ENCODE peak calls at places on chromosome 18, in four cellular contexts. C is Kasumi-1; D is activated naive CD4-positive, alpha-beta T cell; I is ovary. B is an unnamed sample.

GRCh38 chr18:59325965-59326364 is 7.5 kb upstream of the CPLX4 start:
- DNase-seq in C (no peak), D (no peak), I (no peak), B (no peak)

GRCh38 chr18:62396381-62396780 is 71.3 kb downstream of the TNFRSF11A start:
- DNase-seq in C (no peak), D (no peak), I (no peak), B (no peak)

GRCh38 chr18:22685788-22686187 is 247.3 kb upstream of the RBBP8 start:
- DNase-seq in C (no peak), D (no peak), I (no peak), B (no peak)

GRCh38 chr18:64713284-64713683 is 564.4 kb upstream of the LINC00305 start:
- DNase-seq in C (no peak), D (no peak), I (no peak), B (no peak)

GRCh38 chr18:9643549-9643948 is 29.2 kb upstream of the PPP4R1 start:
- DNase-seq in C (no peak), D (no peak), I (no peak), B (peak)

GRCh38 chr18:48693625-48694262 is 154.9 kb downstream of the CTIF start:
- DNase-seq in C (no peak), D (no peak), I (no peak), B (no peak)

GRCh38 chr18:621181-621580 is 24.4 kb downstream of the CLUL1 start:
- DNase-seq in C (no peak), D (no peak), I (no peak), B (no peak)

GRCh38 chr18:75360941-75361340 is 66.6 kb downstream of the SMIM21 start:
- DNase-seq in C (no peak), D (no peak), I (no peak), B (no peak)

GRCh38 chr18:42712065-42712464 is 403.4 kb downstream of the RIT2 start:
- DNase-seq in C (no peak), D (no peak), I (no peak), B (no peak)

GRCh38 chr18:80023173-80023572 is 11.1 kb upstream of the RBFA start:
- DNase-seq in C (no peak), D (no peak), I (no peak), B (peak)

GRCh38 chr18:77004555-77005380 is 127.8 kb downstream of the MBP start:
- DNase-seq in C (peak), D (no peak), I (no peak), B (no peak)

GRCh38 chr18:35710581-35710980 is 129.0 kb downstream of the GALNT1 start:
- DNase-seq in C (no peak), D (no peak), I (no peak), B (no peak)

GRCh38 chr18:63578357-63578958 is 8.7 kb upstream of the SERPINB13 start:
- DNase-seq in C (peak), D (no peak), I (no peak), B (peak)

GRCh38 chr18:77068321-77068841 is 64.2 kb downstream of the MBP start:
- DNase-seq in C (peak), D (peak), I (no peak), B (no peak)

GRCh38 chr18:26003391-26003790 is 87.0 kb downstream of the SS18 start:
- DNase-seq in C (no peak), D (no peak), I (no peak), B (no peak)

GRCh38 chr18:1578505-1578904 is 673.8 kb downstream of the ADCYAP1 start:
- DNase-seq in C (peak), D (no peak), I (no peak), B (no peak)

GRCh38 chr18:63892544-63892943 is 5.0 kb downstream of the SERPINB2 start:
- DNase-seq in C (no peak), D (no peak), I (no peak), B (no peak)

GRCh38 chr18:6857305-6857704 is 127.8 kb downstream of the ARHGAP28 start:
- DNase-seq in C (no peak), D (no peak), I (no peak), B (no peak)

GRCh38 chr18:3885209-3885792 is 435.3 kb downstream of the TGIF1 start:
- DNase-seq in C (peak), D (no peak), I (no peak), B (peak)

GRCh38 chr18:37299471-37300304 is 265.9 kb downstream of the CELF4 start:
- DNase-seq in C (peak), D (no peak), I (peak), B (no peak)

GRCh38 chr18:48405108-48405507 is 4.1 kb downstream of the ZBTB7C start:
- DNase-seq in C (no peak), D (no peak), I (no peak), B (no peak)

GRCh38 chr18:9736942-9737813 is 29.1 kb downstream of the RAB31 start:
- DNase-seq in C (no peak), D (no peak), I (no peak), B (no peak)

GRCh38 chr18:70469916-70470315 is 181.1 kb downstream of the SOCS6 start:
- DNase-seq in C (peak), D (no peak), I (no peak), B (no peak)

GRCh38 chr18:79241755-79242154 is 154.0 kb upstream of the NFATC1 start:
- DNase-seq in C (no peak), D (no peak), I (no peak), B (no peak)

GRCh38 chr18:62372156-62372555 is 47.0 kb downstream of the TNFRSF11A start:
- DNase-seq in C (no peak), D (no peak), I (no peak), B (peak)

GRCh38 chr18:55706893-55707292 is 118.9 kb upstream of the TCF4 start:
- DNase-seq in C (no peak), D (no peak), I (no peak), B (no peak)

GRCh38 chr18:75548353-75548752 is 120.8 kb upstream of the SMIM21 start:
- DNase-seq in C (peak), D (no peak), I (no peak), B (peak)

GRCh38 chr18:5746844-5747243 is 148.5 kb downstream of the TMEM200C start:
- DNase-seq in C (no peak), D (no peak), I (no peak), B (no peak)

GRCh38 chr18:43159091-43159490 is 43.6 kb upstream of the RIT2 start:
- DNase-seq in C (no peak), D (no peak), I (no peak), B (no peak)

GRCh38 chr18:6107794-6108193 is 212.5 kb upstream of the TMEM200C start:
- DNase-seq in C (no peak), D (no peak), I (no peak), B (no peak)

GRCh38 chr18:525066-525797 is 24.7 kb upstream of the COLEC12 start:
- DNase-seq in C (no peak), D (no peak), I (no peak), B (no peak)

GRCh38 chr18:49234984-49235383 is 225.5 kb downstream of the DYM start:
- DNase-seq in C (no peak), D (no peak), I (no peak), B (no peak)

GRCh38 chr18:44507729-44508325 is 172.9 kb upstream of the SETBP1 start:
- DNase-seq in C (peak), D (no peak), I (no peak), B (no peak)

GRCh38 chr18:13362617-13363016 is 144.1 kb downstream of the LDLRAD4 start:
- DNase-seq in C (no peak), D (no peak), I (no peak), B (no peak)

GRCh38 chr18:8391068-8391467 is 218.2 kb upstream of the RAB12 start:
- DNase-seq in C (no peak), D (no peak), I (no peak), B (no peak)

GRCh38 chr18:69996951-69997798 is 49.5 kb upstream of the CD226 start:
- DNase-seq in C (no peak), D (no peak), I (no peak), B (no peak)

GRCh38 chr18:79714531-79715240 is 35.1 kb downstream of the CTDP1 start:
- DNase-seq in C (no peak), D (no peak), I (no peak), B (no peak)

GRCh38 chr18:10329116-10329515 is 125.3 kb upstream of the APCDD1 start:
- DNase-seq in C (no peak), D (no peak), I (no peak), B (no peak)

GRCh38 chr18:27954226-27954625 is 222.7 kb downstream of the CDH2 start:
- DNase-seq in C (no peak), D (no peak), I (no peak), B (no peak)

B was measured in Karpas-422.